ENCODE peak calls at places on chromosomes 11 and 22, in four cellular contexts. One of them, this sample, is unnamed.

GRCh38 chr11:62603072-62603408 is 1.4 kb upstream of the MTA2 start:
- DNase-seq in cardiac fibroblast: peak; percentile 14
- DNase-seq in GM03348: peak; percentile 15
- DNase-seq in CD8-positive, alpha-beta T cell: no peak
- DNase-seq in this sample: peak; percentile 71

GRCh38 chr22:27420817-27421361 is 380.7 kb downstream of the MN1 start:
- DNase-seq in cardiac fibroblast: peak; percentile 97
- DNase-seq in GM03348: peak; percentile 90
- DNase-seq in CD8-positive, alpha-beta T cell: no peak
- DNase-seq in this sample: no peak

GRCh38 chr22:45239378-45240136 is 1.1 kb downstream of the KIAA0930 start:
- DNase-seq in cardiac fibroblast: no peak
- DNase-seq in GM03348: peak; percentile 26
- DNase-seq in CD8-positive, alpha-beta T cell: no peak
- DNase-seq in this sample: no peak

GRCh38 chr11:31246451-31247165 is 122.9 kb downstream of the DCDC1 start:
- DNase-seq in cardiac fibroblast: peak; percentile 79
- DNase-seq in GM03348: no peak
- DNase-seq in CD8-positive, alpha-beta T cell: no peak
- DNase-seq in this sample: no peak

GRCh38 chr11:81476345-81476744 is 1257.3 kb downstream of the FAM181B start:
- DNase-seq in cardiac fibroblast: no peak
- DNase-seq in GM03348: no peak
- DNase-seq in CD8-positive, alpha-beta T cell: no peak
- DNase-seq in this sample: no peak

GRCh38 chr11:1560011-1560579 is 12.0 kb downstream of the DUSP8 start:
- DNase-seq in cardiac fibroblast: no peak
- DNase-seq in GM03348: no peak
- DNase-seq in CD8-positive, alpha-beta T cell: no peak
- DNase-seq in this sample: no peak

GRCh38 chr11:8204596-8204995 is 35.8 kb upstream of the RIC3 start:
- DNase-seq in cardiac fibroblast: no peak
- DNase-seq in GM03348: no peak
- DNase-seq in CD8-positive, alpha-beta T cell: no peak
- DNase-seq in this sample: no peak

GRCh38 chr11:35118906-35119305 is 20.1 kb upstream of the CD44 start:
- DNase-seq in cardiac fibroblast: no peak
- DNase-seq in GM03348: no peak
- DNase-seq in CD8-positive, alpha-beta T cell: no peak
- DNase-seq in this sample: no peak

GRCh38 chr11:34192481-34193401 is 87.3 kb downstream of the NAT10 start:
- DNase-seq in cardiac fibroblast: peak; percentile 90
- DNase-seq in GM03348: peak; percentile 93
- DNase-seq in CD8-positive, alpha-beta T cell: no peak
- DNase-seq in this sample: no peak

GRCh38 chr11:128759597-128759996 is 65.7 kb downstream of the FLI1 start:
- DNase-seq in cardiac fibroblast: peak; percentile 57
- DNase-seq in GM03348: peak; percentile 70
- DNase-seq in CD8-positive, alpha-beta T cell: no peak
- DNase-seq in this sample: no peak

GRCh38 chr11:67345247-67345948 is 7.9 kb downstream of the POLD4 start:
- DNase-seq in cardiac fibroblast: no peak
- DNase-seq in GM03348: no peak
- DNase-seq in CD8-positive, alpha-beta T cell: no peak
- DNase-seq in this sample: no peak

GRCh38 chr11:789951-790350 is at the start of gene CEND1:
- DNase-seq in cardiac fibroblast: peak; percentile 59
- DNase-seq in GM03348: peak; percentile 88
- DNase-seq in CD8-positive, alpha-beta T cell: no peak
- DNase-seq in this sample: peak; percentile 78

GRCh38 chr11:87583931-87584330 is 546.2 kb downstream of the TMEM135 start:
- DNase-seq in cardiac fibroblast: no peak
- DNase-seq in GM03348: no peak
- DNase-seq in CD8-positive, alpha-beta T cell: no peak
- DNase-seq in this sample: no peak

GRCh38 chr11:70759846-70760245 is 361.5 kb downstream of the CTTN start:
- DNase-seq in cardiac fibroblast: no peak
- DNase-seq in GM03348: no peak
- DNase-seq in CD8-positive, alpha-beta T cell: no peak
- DNase-seq in this sample: no peak

GRCh38 chr11:61494341-61495038 is 14.1 kb upstream of the LRRC10B start:
- DNase-seq in cardiac fibroblast: no peak
- DNase-seq in GM03348: no peak
- DNase-seq in CD8-positive, alpha-beta T cell: no peak
- DNase-seq in this sample: no peak

GRCh38 chr11:94028436-94028835 is 7.3 kb downstream of the HEPHL1 start:
- DNase-seq in cardiac fibroblast: peak; percentile 8
- DNase-seq in GM03348: no peak
- DNase-seq in CD8-positive, alpha-beta T cell: no peak
- DNase-seq in this sample: no peak

GRCh38 chr22:48153726-48154125 is 1391.3 kb downstream of the TBC1D22A start:
- DNase-seq in cardiac fibroblast: no peak
- DNase-seq in GM03348: no peak
- DNase-seq in CD8-positive, alpha-beta T cell: no peak
- DNase-seq in this sample: no peak

GRCh38 chr11:19474954-19475811 is 234.4 kb upstream of the E2F8 start:
- DNase-seq in cardiac fibroblast: no peak
- DNase-seq in GM03348: no peak
- DNase-seq in CD8-positive, alpha-beta T cell: no peak
- DNase-seq in this sample: peak; percentile 69

GRCh38 chr22:49307071-49307830 is 520.4 kb downstream of the BRD1 start:
- DNase-seq in cardiac fibroblast: no peak
- DNase-seq in GM03348: no peak
- DNase-seq in CD8-positive, alpha-beta T cell: no peak
- DNase-seq in this sample: peak; percentile 25

GRCh38 chr11:11961399-11962028 is 46.9 kb downstream of the DKK3 start:
- DNase-seq in cardiac fibroblast: no peak
- DNase-seq in GM03348: no peak
- DNase-seq in CD8-positive, alpha-beta T cell: no peak
- DNase-seq in this sample: no peak

GRCh38 chr11:60274462-60274861 is 6.0 kb upstream of the MS4A4A start:
- DNase-seq in cardiac fibroblast: no peak
- DNase-seq in GM03348: no peak
- DNase-seq in CD8-positive, alpha-beta T cell: no peak
- DNase-seq in this sample: no peak

GRCh38 chr22:49931863-49932262 is 13.4 kb downstream of the CRELD2 start:
- DNase-seq in cardiac fibroblast: no peak
- DNase-seq in GM03348: no peak
- DNase-seq in CD8-positive, alpha-beta T cell: no peak
- DNase-seq in this sample: no peak

GRCh38 chr11:36352919-36353318 is 56.8 kb downstream of the PRR5L start:
- DNase-seq in cardiac fibroblast: no peak
- DNase-seq in GM03348: no peak
- DNase-seq in CD8-positive, alpha-beta T cell: peak; percentile 37
- DNase-seq in this sample: no peak

GRCh38 chr11:119471329-119471728 is 48.4 kb upstream of the THY1 start:
- DNase-seq in cardiac fibroblast: no peak
- DNase-seq in GM03348: peak; percentile 42
- DNase-seq in CD8-positive, alpha-beta T cell: no peak
- DNase-seq in this sample: peak; percentile 72

GRCh38 chr22:25485626-25486545 is 78.6 kb upstream of the GRK3 start:
- DNase-seq in cardiac fibroblast: no peak
- DNase-seq in GM03348: no peak
- DNase-seq in CD8-positive, alpha-beta T cell: no peak
- DNase-seq in this sample: no peak

GRCh38 chr11:69658606-69659450 is 16.3 kb downstream of the LTO1 start:
- DNase-seq in cardiac fibroblast: no peak
- DNase-seq in GM03348: no peak
- DNase-seq in CD8-positive, alpha-beta T cell: no peak
- DNase-seq in this sample: peak; percentile 45

GRCh38 chr11:2792376-2793250 is 92.8 kb upstream of the KCNQ1OT1 start:
- DNase-seq in cardiac fibroblast: no peak
- DNase-seq in GM03348: no peak
- DNase-seq in CD8-positive, alpha-beta T cell: no peak
- DNase-seq in this sample: peak; percentile 45

GRCh38 chr11:64119748-64120147 is 46.2 kb downstream of the MACROD1 start:
- DNase-seq in cardiac fibroblast: no peak
- DNase-seq in GM03348: no peak
- DNase-seq in CD8-positive, alpha-beta T cell: no peak
- DNase-seq in this sample: no peak

GRCh38 chr11:125082611-125083311 is 19.7 kb downstream of the SLC37A2 start:
- DNase-seq in cardiac fibroblast: peak; percentile 59
- DNase-seq in GM03348: no peak
- DNase-seq in CD8-positive, alpha-beta T cell: no peak
- DNase-seq in this sample: peak; percentile 37

GRCh38 chr22:44818727-44819126 is 66.4 kb downstream of the ARHGAP8 start:
- DNase-seq in cardiac fibroblast: no peak
- DNase-seq in GM03348: no peak
- DNase-seq in CD8-positive, alpha-beta T cell: no peak
- DNase-seq in this sample: peak; percentile 17

GRCh38 chr22:45290410-45290936 is 5.7 kb downstream of the UPK3A start:
- DNase-seq in cardiac fibroblast: peak; percentile 42
- DNase-seq in GM03348: peak; percentile 46
- DNase-seq in CD8-positive, alpha-beta T cell: no peak
- DNase-seq in this sample: peak; percentile 77

GRCh38 chr11:765025-765801 is 12.1 kb downstream of the GATD1 start:
- DNase-seq in cardiac fibroblast: peak; percentile 59
- DNase-seq in GM03348: peak; percentile 68
- DNase-seq in CD8-positive, alpha-beta T cell: peak; percentile 51
- DNase-seq in this sample: peak; percentile 92

GRCh38 chr11:12762696-12763324 is 88.6 kb downstream of the TEAD1 start:
- DNase-seq in cardiac fibroblast: no peak
- DNase-seq in GM03348: no peak
- DNase-seq in CD8-positive, alpha-beta T cell: no peak
- DNase-seq in this sample: no peak

GRCh38 chr11:210122-210802 is 2.8 kb downstream of the RIC8A start:
- DNase-seq in cardiac fibroblast: peak; percentile 64
- DNase-seq in GM03348: peak; percentile 87
- DNase-seq in CD8-positive, alpha-beta T cell: no peak
- DNase-seq in this sample: no peak